ENCODE peak calls at places on chromosome 16, in ten cellular contexts. N is ovary, J is tibial nerve, Z is SK-N-SH, D is esophagus muscularis mucosa, P is transverse colon, B is stomach, F is GM12878, T is suprapubic skin, W is upper lobe of left lung. V is an unnamed sample.
A peak's percentile ranks its signal among the peaks of the same experiment; 100 is the strongest.

GRCh38 chr16:77043076-77043475 is 147.9 kb upstream of the MON1B start:
- DNase-seq in N (no peak), J (no peak), Z (peak; percentile 39), D (no peak), P (no peak), B (no peak), F (no peak), T (no peak), W (no peak), V (no peak)

GRCh38 chr16:20298452-20298851 is 28.9 kb downstream of the GP2 start:
- DNase-seq in N (no peak), J (no peak), Z (no peak), D (no peak), P (no peak), B (no peak), F (no peak), T (no peak), W (no peak), V (no peak)

GRCh38 chr16:89256651-89257254 is 39.2 kb downstream of the ZNF778 start:
- DNase-seq in N (peak; percentile 66), J (no peak), Z (peak; percentile 30), D (no peak), P (peak; percentile 75), B (peak; percentile 73), F (no peak), T (no peak), W (peak; percentile 92), V (peak; percentile 75)

GRCh38 chr16:72689851-72690250 is 358.1 kb downstream of the ZFHX3 start:
- DNase-seq in N (no peak), J (no peak), Z (no peak), D (no peak), P (no peak), B (no peak), F (no peak), T (no peak), W (no peak), V (no peak)

GRCh38 chr16:86809458-86809955 is 231.2 kb downstream of the FOXL1 start:
- DNase-seq in N (no peak), J (no peak), Z (no peak), D (no peak), P (no peak), B (no peak), F (no peak), T (no peak), W (no peak), V (no peak)

GRCh38 chr16:56262148-56262878 is 71.0 kb downstream of the GNAO1 start:
- DNase-seq in N (no peak), J (no peak), Z (no peak), D (no peak), P (peak; percentile 38), B (no peak), F (no peak), T (no peak), W (no peak), V (peak; percentile 72)

GRCh38 chr16:4351880-4352279 is 759 bp upstream of the PAM16 start:
- DNase-seq in N (no peak), J (no peak), Z (no peak), D (no peak), P (no peak), B (no peak), F (no peak), T (no peak), W (no peak), V (peak; percentile 61)

GRCh38 chr16:71880176-71880575 is 3.8 kb downstream of the ZNF821 start:
- DNase-seq in N (no peak), J (no peak), Z (no peak), D (no peak), P (no peak), B (no peak), F (no peak), T (no peak), W (no peak), V (no peak)

GRCh38 chr16:81817789-81818304 is 38.8 kb downstream of the PLCG2 start:
- DNase-seq in N (no peak), J (no peak), Z (no peak), D (no peak), P (peak; percentile 47), B (peak; percentile 34), F (peak; percentile 79), T (no peak), W (no peak), V (no peak)

GRCh38 chr16:61887903-61888302 is 148.3 kb downstream of the CDH8 start:
- DNase-seq in N (no peak), J (no peak), Z (no peak), D (no peak), P (no peak), B (no peak), F (peak; percentile 19), T (no peak), W (no peak), V (no peak)

GRCh38 chr16:15574614-15574948 is 68.4 kb downstream of the MARF1 start:
- DNase-seq in N (no peak), J (no peak), Z (no peak), D (no peak), P (no peak), B (no peak), F (no peak), T (no peak), W (no peak), V (no peak)

GRCh38 chr16:84483882-84484565 is 20.4 kb downstream of the MEAK7 start:
- DNase-seq in N (no peak), J (no peak), Z (no peak), D (no peak), P (no peak), B (peak; percentile 23), F (no peak), T (peak; percentile 64), W (peak; percentile 60), V (no peak)

GRCh38 chr16:13936596-13937081 is 16.7 kb downstream of the ERCC4 start:
- DNase-seq in N (no peak), J (no peak), Z (no peak), D (no peak), P (no peak), B (no peak), F (no peak), T (no peak), W (no peak), V (no peak)

GRCh38 chr16:57061084-57061905 is 31.1 kb upstream of the CPNE2 start:
- DNase-seq in N (peak; percentile 60), J (peak; percentile 83), Z (peak; percentile 75), D (no peak), P (peak; percentile 35), B (peak; percentile 32), F (no peak), T (peak; percentile 91), W (peak; percentile 84), V (peak; percentile 92)

GRCh38 chr16:49280861-49281331 is 742 bp downstream of the CBLN1 start:
- DNase-seq in N (no peak), J (no peak), Z (peak; percentile 34), D (peak; percentile 90), P (no peak), B (no peak), F (no peak), T (no peak), W (peak; percentile 60), V (no peak)
- H3K27me3 ChIP-seq in N (no peaks in the 10 kb centered on the region), J (no peaks in the 10 kb centered on the region), Z (peaks cover 37% of the 10 kb centered on the region), D (peaks cover 73% of the 10 kb centered on the region), P (peaks cover 92% of the 10 kb centered on the region), B (peaks cover 92% of the 10 kb centered on the region), F (peaks cover 24% of the 10 kb centered on the region), T (peaks cover 100% of the 10 kb centered on the region), W (no peaks in the 10 kb centered on the region), V (peaks cover 84% of the 10 kb centered on the region)

DNA sequence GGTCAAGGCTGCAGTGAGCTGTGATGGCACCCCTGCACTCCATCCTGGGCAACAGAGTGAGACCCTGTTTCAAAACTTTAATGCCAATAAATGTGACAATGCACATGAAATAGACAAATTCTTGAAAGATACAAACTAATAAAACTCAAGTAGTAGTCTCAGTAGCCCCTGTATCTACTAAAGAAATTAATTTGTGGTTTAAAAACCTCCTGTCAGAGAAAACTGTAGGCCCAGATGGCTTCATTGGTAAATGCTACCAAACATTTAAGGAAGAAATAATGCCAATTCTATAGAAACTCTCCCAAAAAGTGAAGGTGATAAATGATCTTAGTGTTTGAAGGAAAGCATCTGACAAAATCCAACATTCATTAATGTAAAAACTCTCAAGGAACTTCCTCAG is 16.8 kb downstream of the AKTIP start:
- DNase-seq in N (no peak), J (no peak), Z (no peak), D (no peak), P (no peak), B (no peak), F (no peak), T (no peak), W (no peak), V (no peak)
- TF ChIP-seq EP300 in N (no peak), J (no peak), Z (no peak), D (no peak), P (no peak), B (no peak), F (no peak), T (no peak), W (no peak), V (no peak)

GRCh38 chr16:66846831-66847230 is 2.6 kb downstream of the CA7 start:
- DNase-seq in N (no peak), J (no peak), Z (no peak), D (no peak), P (no peak), B (no peak), F (no peak), T (no peak), W (no peak), V (no peak)
- H3K27me3 ChIP-seq in N (no peaks in the 10 kb centered on the region), J (no peaks in the 10 kb centered on the region), Z (peaks cover 15% of the 10 kb centered on the region), D (peaks cover 21% of the 10 kb centered on the region), P (peaks cover 32% of the 10 kb centered on the region), B (peaks cover 36% of the 10 kb centered on the region), F (peaks cover 10% of the 10 kb centered on the region), T (peaks cover 36% of the 10 kb centered on the region), W (no peaks in the 10 kb centered on the region), V (peaks cover 23% of the 10 kb centered on the region)

DNA sequence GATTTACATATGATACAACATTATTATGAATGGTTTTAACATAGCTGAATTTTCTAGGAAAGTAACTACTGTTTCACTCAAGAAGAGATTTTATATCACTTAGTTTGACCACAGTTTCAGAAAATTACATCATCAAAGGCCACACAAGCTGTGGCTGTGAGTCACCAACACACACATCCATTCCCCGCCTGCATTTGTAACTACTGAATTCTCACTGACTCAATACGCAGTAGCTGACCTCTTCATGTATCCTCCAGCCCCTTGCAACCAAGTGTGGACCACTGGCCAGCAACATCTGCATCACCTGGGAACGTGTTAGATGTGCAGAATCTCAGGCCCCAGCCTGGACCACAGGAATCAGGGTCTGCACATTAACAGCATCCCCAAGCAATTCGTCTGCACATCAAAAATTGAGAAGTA is 197.6 kb downstream of the XYLT1 start:
- DNase-seq in N (no peak), J (no peak), Z (no peak), D (no peak), P (no peak), B (no peak), F (no peak), T (no peak), W (no peak), V (no peak)
- TF ChIP-seq EP300 in N (no peak), J (no peak), Z (no peak), D (no peak), P (no peak), B (no peak), F (peak; percentile 61), T (no peak), W (no peak), V (no peak)